ENCODE peak calls at places on chromosomes 11 and 22, in ten cellular contexts. J is WERI-Rb-1, D is H1, X is B cell, L is Peyer's patch, V is transverse colon, U is AG09319, P is kidney epithelial cell, I is brain microvascular endothelial cell, E is fibroblast of mammary gland. M is an unnamed sample.

GRCh38 chr22:48981671-48982070 is 846.0 kb downstream of the BRD1 start:
- DNase-seq in J (peak; percentile 65), D (no peak), X (no peak), L (no peak), V (no peak), U (no peak), P (no peak), I (no peak), E (no peak), M (no peak)

GRCh38 chr11:68200639-68201038 is 12.5 kb downstream of the KMT5B start:
- DNase-seq in J (no peak), D (no peak), X (no peak), L (no peak), V (no peak), U (peak; percentile 61), P (no peak), I (no peak), E (peak; percentile 91), M (peak; percentile 73)

GRCh38 chr11:36763187-36763586 is 165.2 kb upstream of the RAG2 start:
- DNase-seq in J (no peak), D (no peak), X (no peak), L (no peak), V (no peak), U (no peak), P (no peak), I (no peak), E (no peak), M (no peak)

GRCh38 chr11:18770479-18771125 is 21.0 kb downstream of the PTPN5 start:
- DNase-seq in J (no peak), D (no peak), X (no peak), L (no peak), V (no peak), U (no peak), P (no peak), I (no peak), E (no peak), M (no peak)

GRCh38 chr11:70027451-70027850 is 50.7 kb upstream of the ANO1 start:
- DNase-seq in J (no peak), D (peak; percentile 23), X (no peak), L (no peak), V (no peak), U (no peak), P (no peak), I (no peak), E (no peak), M (no peak)

GRCh38 chr11:105911454-105911853 is 110.6 kb downstream of the MSANTD4 start:
- DNase-seq in J (no peak), D (no peak), X (no peak), L (no peak), V (no peak), U (no peak), P (no peak), I (no peak), E (no peak), M (no peak)

GRCh38 chr11:14809466-14809865 is 82.6 kb downstream of the CYP2R1 start:
- DNase-seq in J (no peak), D (no peak), X (no peak), L (no peak), V (no peak), U (no peak), P (no peak), I (no peak), E (no peak), M (no peak)

GRCh38 chr22:45785458-45785857 is 113.8 kb downstream of the ATXN10 start:
- DNase-seq in J (no peak), D (no peak), X (no peak), L (no peak), V (no peak), U (no peak), P (peak; percentile 65), I (no peak), E (peak; percentile 47), M (no peak)

GRCh38 chr11:33735426-33736147 is 636 bp downstream of the CD59 start:
- DNase-seq in J (peak; percentile 37), D (peak; percentile 54), X (peak; percentile 72), L (peak; percentile 64), V (peak; percentile 57), U (no peak), P (no peak), I (no peak), E (no peak), M (peak; percentile 42)

GRCh38 chr22:30611197-30611596 is 4.2 kb downstream of the TCN2 start:
- DNase-seq in J (no peak), D (no peak), X (no peak), L (no peak), V (no peak), U (no peak), P (no peak), I (no peak), E (no peak), M (no peak)

GRCh38 chr22:30445438-30445936 is 19.9 kb downstream of the MTFP1 start:
- DNase-seq in J (no peak), D (no peak), X (no peak), L (no peak), V (no peak), U (no peak), P (no peak), I (no peak), E (peak; percentile 59), M (peak; percentile 58)

GRCh38 chr11:73869234-73869949 is 7.3 kb downstream of the COA4 start:
- DNase-seq in J (no peak), D (no peak), X (no peak), L (peak; percentile 82), V (peak; percentile 39), U (no peak), P (no peak), I (no peak), E (peak; percentile 45), M (no peak)

GRCh38 chr11:116730568-116730967 is 42.2 kb downstream of the BUD13 start:
- DNase-seq in J (no peak), D (no peak), X (no peak), L (peak; percentile 37), V (no peak), U (no peak), P (no peak), I (no peak), E (peak; percentile 10), M (peak; percentile 40)

GRCh38 chr11:72574534-72575460 is 99.4 kb downstream of the PDE2A start:
- DNase-seq in J (no peak), D (no peak), X (no peak), L (peak; percentile 36), V (no peak), U (no peak), P (no peak), I (no peak), E (no peak), M (no peak)

GRCh38 chr11:44979536-44980399 is 29.1 kb upstream of the TP53I11 start:
- DNase-seq in J (no peak), D (no peak), X (no peak), L (peak; percentile 74), V (peak; percentile 85), U (no peak), P (peak; percentile 34), I (no peak), E (no peak), M (peak; percentile 62)

GRCh38 chr11:114049050-114049449 is 10.5 kb upstream of the ZBTB16 start:
- DNase-seq in J (no peak), D (no peak), X (no peak), L (no peak), V (no peak), U (no peak), P (no peak), I (no peak), E (no peak), M (no peak)

GRCh38 chr11:114050258-114050927 is 9.1 kb upstream of the ZBTB16 start:
- DNase-seq in J (no peak), D (no peak), X (no peak), L (no peak), V (no peak), U (no peak), P (no peak), I (no peak), E (no peak), M (no peak)

GRCh38 chr11:114052160-114052559 is 7.4 kb upstream of the ZBTB16 start:
- DNase-seq in J (no peak), D (no peak), X (no peak), L (no peak), V (peak; percentile 62), U (no peak), P (no peak), I (no peak), E (no peak), M (no peak)

GRCh38 chr11:114053406-114053805 is 6.1 kb upstream of the ZBTB16 start:
- DNase-seq in J (no peak), D (no peak), X (no peak), L (no peak), V (no peak), U (no peak), P (no peak), I (no peak), E (peak; percentile 69), M (no peak)

GRCh38 chr11:114051558-114051957 is 8.0 kb upstream of the ZBTB16 start:
- DNase-seq in J (no peak), D (no peak), X (no peak), L (no peak), V (no peak), U (no peak), P (no peak), I (no peak), E (no peak), M (no peak)
- TF ChIP-seq CTCF in J (no peak), D (no peak), X (no peak), L (no peak), V (no peak), U (no peak), P (no peak), I (no peak), E (no peak), M (no peak)

GRCh38 chr22:47884775-47885174 is 1122.3 kb downstream of the TBC1D22A start:
- DNase-seq in J (no peak), D (no peak), X (no peak), L (no peak), V (no peak), U (no peak), P (no peak), I (no peak), E (no peak), M (no peak)
- TF ChIP-seq CTCF in J (no peak), D (no peak), X (no peak), L (no peak), V (no peak), U (no peak), P (no peak), I (no peak), E (no peak), M (no peak)

GRCh38 chr11:22822204-22822603 is 7.4 kb downstream of the SVIP start:
- DNase-seq in J (no peak), D (no peak), X (no peak), L (no peak), V (no peak), U (no peak), P (no peak), I (no peak), E (no peak), M (no peak)
- TF ChIP-seq CTCF in J (no peak), D (no peak), X (no peak), L (no peak), V (no peak), U (no peak), P (no peak), I (no peak), E (no peak), M (no peak)

DNA sequence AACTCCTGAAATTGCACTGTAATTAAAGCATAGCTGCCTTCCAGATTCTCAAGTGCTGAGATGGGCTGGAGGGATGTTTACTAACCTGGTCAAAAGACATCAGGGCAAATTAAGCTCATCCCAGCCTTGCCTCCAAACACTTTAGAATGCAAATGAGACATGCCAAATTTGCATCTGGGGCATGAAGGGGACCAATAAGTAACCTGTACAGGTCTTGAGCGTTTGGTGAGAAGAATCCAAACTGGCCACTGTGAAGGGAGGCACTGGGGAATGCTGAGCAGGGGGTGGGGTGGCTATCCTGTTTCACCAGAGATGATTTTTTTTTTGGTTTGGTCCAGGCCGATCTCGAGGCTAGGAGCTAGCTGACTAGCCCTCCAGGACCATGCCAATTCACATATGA is 38.3 kb upstream of the ADA2 start:
- DNase-seq in J (no peak), D (no peak), X (peak; percentile 12), L (no peak), V (no peak), U (no peak), P (no peak), I (no peak), E (no peak), M (no peak)
- TF ChIP-seq CTCF in J (no peak), D (no peak), X (no peak), L (no peak), V (no peak), U (no peak), P (no peak), I (no peak), E (no peak), M (no peak)